ENCODE peak calls at places on chromosomes 13 and 19, in ten cellular contexts. S is spleen, C is IMR-90, U is mesendoderm, D is SJCRH30, Y is suprapubic skin, I is PC-3, H is fibroblast of lung, E is neuronal stem cell, M is SK-N-SH. V is an unnamed sample.

GRCh38 chr19:55220525-55220924 is 8.0 kb downstream of the TMEM86B start:
- DNase-seq in I (no peak), U (peak; percentile 65), Y (no peak), C (no peak), D (peak; percentile 42), H (no peak), E (no peak), S (no peak), M (no peak), V (no peak)

GRCh38 chr19:24032651-24033050 is 54.3 kb upstream of the ZNF254 start:
- DNase-seq in U (no peak), Y (no peak), I (no peak), D (no peak), M (no peak), C (no peak), S (peak; percentile 68), E (no peak), H (no peak), V (no peak)

GRCh38 chr13:33323766-33324525 is 38.4 kb upstream of the STARD13 start:
- DNase-seq in H (peak; percentile 37), I (no peak), U (no peak), S (no peak), M (no peak), Y (no peak), E (no peak), D (peak; percentile 89), C (peak; percentile 63), V (no peak)

GRCh38 chr13:95457294-95457693 is 95.2 kb upstream of the CLDN10 start:
- DNase-seq in Y (no peak), M (no peak), I (no peak), D (no peak), C (peak; percentile 10), U (no peak), S (no peak), H (no peak), E (no peak), V (no peak)

GRCh38 chr13:24181991-24182702 is 21.6 kb downstream of the SPATA13 start:
- DNase-seq in D (no peak), M (no peak), S (no peak), C (no peak), Y (no peak), E (no peak), I (no peak), U (no peak), H (no peak), V (no peak)

GRCh38 chr13:101727118-101727517 is 274.6 kb downstream of the ITGBL1 start:
- DNase-seq in Y (no peak), E (no peak), U (no peak), H (peak; percentile 2), D (no peak), I (no peak), M (no peak), S (no peak), C (no peak), V (no peak)

GRCh38 chr19:7349961-7350711 is 1.4 kb downstream of the ARHGEF18 start:
- DNase-seq in Y (no peak), C (no peak), D (no peak), S (peak; percentile 93), U (no peak), M (no peak), H (no peak), I (no peak), E (no peak), V (no peak)

GRCh38 chr19:47111081-47111589 is 2.4 kb downstream of the ZC3H4 start:
- DNase-seq in H (no peak), M (peak; percentile 44), C (no peak), Y (no peak), D (peak; percentile 34), I (no peak), E (no peak), U (no peak), S (peak; percentile 89), V (peak; percentile 23)

GRCh38 chr13:93140912-93141311 is 85.7 kb upstream of the GPC6 start:
- DNase-seq in M (no peak), Y (no peak), I (no peak), D (no peak), U (no peak), C (no peak), E (no peak), S (no peak), H (no peak), V (no peak)

GRCh38 chr13:25886438-25887214 is 165.2 kb downstream of the SHISA2 start:
- DNase-seq in E (no peak), H (peak; percentile 92), I (peak; percentile 91), M (no peak), U (no peak), S (no peak), D (peak; percentile 76), C (peak; percentile 44), Y (no peak), V (no peak)

GRCh38 chr19:38020331-38020730 is 113.3 kb downstream of the SIPA1L3 start:
- DNase-seq in U (no peak), I (no peak), H (no peak), M (no peak), E (no peak), D (peak; percentile 34), C (no peak), S (peak; percentile 76), Y (no peak), V (no peak)

DNA sequence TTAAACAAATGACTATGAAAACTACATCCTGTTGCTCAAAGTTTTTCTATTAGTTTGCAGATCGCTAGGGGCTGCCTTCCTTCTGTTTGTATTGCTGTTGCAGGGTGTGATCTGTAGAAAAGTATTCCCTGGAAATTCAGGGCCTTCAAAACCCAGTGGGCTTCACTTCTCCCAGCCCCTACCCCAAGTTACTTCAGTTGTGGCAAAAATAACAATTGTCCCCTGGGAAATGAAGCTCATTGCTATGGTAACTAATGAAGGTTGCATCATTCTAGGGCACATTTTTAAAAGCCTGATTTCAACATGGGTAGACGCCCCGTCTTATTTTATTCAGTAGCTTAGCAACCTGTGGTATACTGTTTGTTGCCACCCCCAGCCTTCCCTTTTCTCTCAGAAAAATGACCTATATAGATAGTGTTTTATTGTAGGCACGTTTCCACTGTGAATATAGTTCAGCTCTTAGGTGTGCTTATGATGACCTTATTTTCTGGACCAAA is 60.9 kb downstream of the WDFY2 start:
- DNase-seq in E (no peak), M (no peak), H (peak; percentile 70), I (no peak), C (peak; percentile 57), S (no peak), Y (no peak), D (no peak), U (peak; percentile 84), V (no peak)
- H3K27ac ChIP-seq in E (no peak overlapping the region), M (peak overlapping the region; percentile 96), H (peak overlapping the region; percentile 91), I (peak overlapping the region; percentile 96), C (peak overlapping the region; percentile 39), S (peak overlapping the region; percentile 35), Y (peak overlapping the region; percentile 76), D (peak overlapping the region; percentile 56), U (no peak overlapping the region), V (no peak overlapping the region)

GRCh38 chr13:74574964-74575728 is 440.9 kb upstream of the KLF12 start:
- DNase-seq in Y (no peak), C (no peak), D (peak; percentile 5), I (no peak), H (no peak), E (no peak), S (no peak), U (peak; percentile 59), M (peak; percentile 22), V (peak; percentile 17)

GRCh38 chr13:74571811-74572210 is 437.6 kb upstream of the KLF12 start:
- DNase-seq in D (no peak), M (no peak), I (no peak), C (no peak), E (no peak), Y (no peak), S (no peak), H (no peak), U (peak; percentile 35), V (no peak)

GRCh38 chr13:74573654-74574053 is 439.4 kb upstream of the KLF12 start:
- DNase-seq in D (peak; percentile 19), M (no peak), S (no peak), Y (no peak), U (peak; percentile 71), E (no peak), H (no peak), C (no peak), I (no peak), V (peak; percentile 64)

GRCh38 chr13:74576504-74576903 is 442.3 kb upstream of the KLF12 start:
- DNase-seq in Y (no peak), I (no peak), H (no peak), E (no peak), S (no peak), M (no peak), D (no peak), C (no peak), U (peak; percentile 22), V (no peak)

DNA sequence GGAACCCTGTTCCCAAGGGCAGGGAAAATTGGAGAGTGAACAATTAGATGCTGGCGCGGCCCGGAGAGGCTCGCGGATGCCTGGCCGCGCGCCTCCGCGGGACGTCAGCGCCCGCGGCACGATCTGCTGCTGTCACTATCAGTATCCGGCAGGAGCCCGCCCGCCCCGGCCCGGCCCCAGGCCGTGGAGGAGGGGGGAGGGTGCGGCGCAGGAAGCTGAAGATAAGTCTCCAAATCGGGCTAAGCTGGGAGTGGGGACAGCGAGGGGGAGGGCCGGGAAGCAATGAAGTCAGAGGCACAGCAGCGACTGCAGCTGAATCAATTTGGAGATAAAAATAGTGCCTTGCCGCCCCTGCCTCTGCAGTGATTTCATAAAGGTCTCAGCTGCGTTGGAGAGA is 441.5 kb upstream of the KLF12 start:
- DNase-seq in Y (peak; percentile 77), D (peak; percentile 75), C (peak; percentile 33), M (peak; percentile 90), E (peak; percentile 54), S (peak; percentile 87), U (peak; percentile 95), I (peak; percentile 49), H (peak; percentile 72), V (peak; percentile 93)
- H3K27ac ChIP-seq in Y (peak overlapping the region; percentile 24), D (no peak overlapping the region), C (no peak overlapping the region), M (no peak overlapping the region), E (no peak overlapping the region), S (no peak overlapping the region), U (peak overlapping the region; percentile 36), I (no peak overlapping the region), H (no peak overlapping the region), V (peak overlapping the region; percentile 63)

GRCh38 chr19:32373614-32374295 is 28.3 kb downstream of the ZNF507 start:
- DNase-seq in H (peak; percentile 100), Y (no peak), D (peak; percentile 79), S (no peak), U (peak; percentile 92), E (no peak), C (peak; percentile 100), I (peak; percentile 96), M (no peak), V (no peak)
- H3K27ac ChIP-seq in H (peak overlapping the region; percentile 80), Y (no peak overlapping the region), D (peak overlapping the region; percentile 62), S (no peak overlapping the region), U (no peak overlapping the region), E (no peak overlapping the region), C (peak overlapping the region; percentile 95), I (peak overlapping the region; percentile 82), M (peak overlapping the region; percentile 92), V (no peak overlapping the region)

DNA sequence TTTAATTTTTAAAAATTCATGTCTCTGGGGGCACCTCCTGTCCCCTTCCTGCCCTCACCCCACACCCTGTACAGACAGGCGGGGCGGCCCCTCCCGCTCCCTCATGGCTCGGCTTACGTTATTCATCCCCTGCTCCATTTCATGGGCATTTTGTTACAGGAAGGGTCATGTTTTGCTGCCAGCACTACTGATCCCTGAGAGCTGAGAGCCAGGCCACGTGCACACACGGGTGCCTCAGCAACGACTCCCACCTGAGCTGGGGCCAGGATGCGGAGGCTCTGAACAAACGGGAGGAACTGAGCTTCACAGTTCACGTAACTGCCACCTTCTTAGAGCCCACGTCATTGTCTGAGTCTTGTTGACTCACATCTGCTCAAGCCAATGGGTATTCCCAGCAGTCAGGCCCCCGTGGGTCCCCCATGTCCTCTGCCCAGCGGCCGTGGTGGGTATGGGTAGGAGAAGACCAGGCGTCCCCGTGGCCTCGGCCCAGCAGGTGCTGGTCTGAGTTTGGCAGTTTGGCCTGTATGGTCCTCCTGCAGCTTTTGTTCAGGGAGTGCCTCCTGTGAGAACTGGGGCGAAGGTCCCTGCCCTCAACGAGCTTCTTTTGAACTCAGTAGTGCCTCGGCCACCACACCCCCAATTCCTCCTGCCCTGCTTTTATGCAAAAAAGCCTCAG is 16.4 kb upstream of the TMEM255B start:
- DNase-seq in S (peak; percentile 62), E (no peak), Y (no peak), M (no peak), I (peak; percentile 7), U (no peak), D (no peak), H (no peak), C (no peak), V (no peak)
- H3K27ac ChIP-seq in S (no peak overlapping the region), E (no peak overlapping the region), Y (no peak overlapping the region), M (no peak overlapping the region), I (peak overlapping the region; percentile 51), U (no peak overlapping the region), D (no peak overlapping the region), H (no peak overlapping the region), C (no peak overlapping the region), V (no peak overlapping the region)

V was measured in WERI-Rb-1.